ENCODE peak calls at places on chromosomes 13 and 19, in seven cellular contexts. T is nucleus accumbens, Z is fibroblast of lung, Q is astrocyte of the cerebellum, R is right atrium auricular region, N is HAP-1, C is mucosa of descending colon. B is an unnamed sample.

GRCh38 chr19:30666301-30666803 is 294.2 kb downstream of the ZNF536 start:
- DNase-seq in T (peak), N (peak), C (no peak), Q (no peak), R (no peak), Z (peak), B (no peak)

GRCh38 chr13:100130092-100130491 is 41.2 kb downstream of the PCCA start:
- DNase-seq in R (no peak), Q (no peak), T (no peak), Z (no peak), N (no peak), C (no peak), B (no peak)

GRCh38 chr19:10018219-10018618 is 4.9 kb downstream of the RDH8 start:
- DNase-seq in R (no peak), N (no peak), C (no peak), T (no peak), Q (no peak), Z (peak), B (no peak)

GRCh38 chr19:17339088-17339741 is 1.9 kb downstream of the GTPBP3 start:
- DNase-seq in R (no peak), T (no peak), N (no peak), Q (no peak), C (peak), Z (no peak), B (no peak)

GRCh38 chr13:44814836-44815235 is 174.4 kb downstream of the NUFIP1 start:
- DNase-seq in R (no peak), T (no peak), Q (no peak), N (no peak), C (no peak), Z (no peak), B (no peak)

GRCh38 chr13:43397110-43397509 is 373.7 kb downstream of the DNAJC15 start:
- DNase-seq in Q (peak), C (no peak), R (no peak), Z (peak), N (no peak), T (no peak), B (no peak)

GRCh38 chr13:20428666-20429644 is 96.7 kb downstream of the CRYL1 start:
- DNase-seq in R (no peak), C (no peak), Z (no peak), T (no peak), Q (peak), N (no peak), B (no peak)

GRCh38 chr13:95117092-95117491 is 184.2 kb downstream of the ABCC4 start:
- DNase-seq in Q (no peak), T (no peak), C (no peak), N (no peak), R (no peak), Z (no peak), B (no peak)

GRCh38 chr19:14187586-14187985 is 18.4 kb downstream of the ADGRL1 start:
- DNase-seq in T (no peak), Q (no peak), C (no peak), Z (no peak), N (no peak), R (no peak), B (no peak)

GRCh38 chr19:55069137-55069858 is 6.3 kb upstream of the RDH13 start:
- DNase-seq in N (no peak), Z (peak), Q (no peak), C (peak), T (no peak), R (no peak), B (peak)

GRCh38 chr13:65555973-65556372 is 1674.2 kb downstream of the PCDH9 start:
- DNase-seq in Q (no peak), C (no peak), T (no peak), Z (no peak), N (no peak), R (no peak), B (no peak)

GRCh38 chr19:49437231-49437630 is 4.1 kb downstream of the SLC17A7 start:
- DNase-seq in R (no peak), Z (no peak), T (no peak), Q (no peak), C (no peak), N (no peak), B (no peak)

GRCh38 chr19:33193864-33194362 is at the start of gene LRP3:
- DNase-seq in Q (no peak), T (peak), R (no peak), Z (peak), C (peak), N (peak), B (peak)

GRCh38 chr19:44908074-44908835 is 2.7 kb downstream of the APOE start:
- DNase-seq in T (no peak), Q (no peak), R (no peak), C (no peak), Z (no peak), N (no peak), B (no peak)

GRCh38 chr19:13788991-13789390 is 6.3 kb upstream of the ZSWIM4 start:
- DNase-seq in R (peak), N (no peak), T (no peak), Q (no peak), Z (peak), C (no peak), B (no peak)

GRCh38 chr13:36131931-36132297 is 732 bp upstream of the DCLK1 start:
- DNase-seq in Q (peak), T (no peak), R (peak), N (no peak), Z (peak), C (peak), B (peak)

GRCh38 chr13:114151031-114151430 is 18.6 kb upstream of the RASA3 start:
- DNase-seq in Q (no peak), T (peak), N (no peak), Z (no peak), R (no peak), C (peak), B (no peak)

GRCh38 chr19:9791552-9792181 is 23.1 kb upstream of the ZNF846 start:
- DNase-seq in Q (peak), C (peak), N (peak), R (peak), T (peak), Z (peak), B (peak)

GRCh38 chr13:41995946-41996345 is 35.0 kb upstream of the VWA8 start:
- DNase-seq in R (no peak), Z (peak), Q (peak), T (no peak), C (no peak), N (no peak), B (peak)

GRCh38 chr19:18449552-18449951 is 11.6 kb upstream of the ISYNA1 start:
- DNase-seq in Z (no peak), R (no peak), N (no peak), Q (no peak), T (no peak), C (no peak), B (no peak)

GRCh38 chr13:40384976-40385857 is 281.2 kb downstream of the FOXO1 start:
- DNase-seq in T (no peak), Z (no peak), Q (no peak), N (no peak), R (no peak), C (no peak), B (no peak)

GRCh38 chr19:53365134-53365898 is at the start of gene ZNF525:
- DNase-seq in N (no peak), Q (peak), R (peak), C (peak), Z (peak), T (peak), B (peak)

GRCh38 chr13:60627071-60627686 is 230.2 kb downstream of the TDRD3 start:
- DNase-seq in Q (peak), R (no peak), C (no peak), T (peak), Z (peak), N (peak), B (no peak)

GRCh38 chr13:74243637-74244526 is 109.7 kb upstream of the KLF12 start:
- DNase-seq in Q (no peak), T (no peak), N (no peak), R (no peak), Z (peak), C (no peak), B (no peak)

GRCh38 chr13:98998831-98999634 is 21.2 kb upstream of the DOCK9 start:
- DNase-seq in Q (no peak), R (no peak), C (no peak), N (no peak), T (no peak), Z (peak), B (no peak)

GRCh38 chr19:14536926-14537692 is 7.7 kb downstream of the TECR start:
- DNase-seq in Z (peak), Q (no peak), T (peak), R (peak), N (peak), C (peak), B (peak)

GRCh38 chr13:114063545-114064515 is 68.6 kb downstream of the RASA3 start:
- DNase-seq in Q (no peak), Z (peak), C (peak), T (no peak), R (peak), N (no peak), B (peak)

GRCh38 chr13:32125221-32125621 is 93.6 kb downstream of the FRY start:
- DNase-seq in C (no peak), R (no peak), N (no peak), Z (peak), T (no peak), Q (no peak), B (no peak)

GRCh38 chr13:49569993-49570689 is 15.2 kb downstream of the RCBTB1 start:
- DNase-seq in T (no peak), C (no peak), N (peak), Q (no peak), Z (no peak), R (no peak), B (no peak)

GRCh38 chr13:39347926-39348901 is 254.8 kb downstream of the LHFPL6 start:
- DNase-seq in C (no peak), Z (no peak), N (no peak), R (no peak), Q (peak), T (no peak), B (no peak)

GRCh38 chr19:19566306-19566705 is 28.2 kb downstream of the CILP2 start:
- DNase-seq in N (no peak), R (no peak), C (no peak), T (no peak), Q (no peak), Z (peak), B (no peak)

GRCh38 chr19:49447485-49448431 is 3.9 kb downstream of the PIH1D1 start:
- DNase-seq in C (no peak), N (peak), R (no peak), T (no peak), Z (no peak), Q (no peak), B (no peak)

GRCh38 chr19:49151339-49152217 is 3.6 kb downstream of the HRC start:
- DNase-seq in T (peak), Z (peak), N (peak), Q (no peak), R (no peak), C (peak), B (peak)

B was measured in upper lobe of right lung.